ENCODE peak calls at places on chromosome 9, in four cellular contexts. One of them, this sample, is unnamed.

GRCh38 chr9:86344818-86345217 is 9.4 kb downstream of the TUT7 start:
- DNase-seq in brain microvascular endothelial cell: no peak
- DNase-seq in effector memory CD4-positive, alpha-beta T cell: no peak
- DNase-seq in cardiac muscle cell: no peak
- DNase-seq in this sample: no peak

GRCh38 chr9:115849679-115850412 is 303.7 kb upstream of the PAPPA start:
- DNase-seq in cardiac muscle cell: no peak
- DNase-seq in effector memory CD4-positive, alpha-beta T cell: no peak
- DNase-seq in brain microvascular endothelial cell: no peak
- DNase-seq in this sample: no peak

GRCh38 chr9:35832814-35833213 is 3.8 kb downstream of the TMEM8B start:
- DNase-seq in brain microvascular endothelial cell: no peak
- DNase-seq in effector memory CD4-positive, alpha-beta T cell: no peak
- DNase-seq in cardiac muscle cell: no peak
- DNase-seq in this sample: no peak

GRCh38 chr9:69204378-69204777 is 30.3 kb downstream of the TJP2 start:
- DNase-seq in cardiac muscle cell: peak
- DNase-seq in brain microvascular endothelial cell: peak
- DNase-seq in effector memory CD4-positive, alpha-beta T cell: no peak
- DNase-seq in this sample: no peak

GRCh38 chr9:101479337-101480045 is 43.9 kb upstream of the ALDOB start:
- DNase-seq in brain microvascular endothelial cell: no peak
- DNase-seq in cardiac muscle cell: no peak
- DNase-seq in effector memory CD4-positive, alpha-beta T cell: no peak
- DNase-seq in this sample: no peak

GRCh38 chr9:110980261-110980660 is 58.0 kb downstream of the LPAR1 start:
- DNase-seq in cardiac muscle cell: no peak
- DNase-seq in brain microvascular endothelial cell: no peak
- DNase-seq in effector memory CD4-positive, alpha-beta T cell: no peak
- DNase-seq in this sample: no peak

GRCh38 chr9:3401556-3401955 is 124.2 kb downstream of the RFX3 start:
- DNase-seq in brain microvascular endothelial cell: no peak
- DNase-seq in effector memory CD4-positive, alpha-beta T cell: no peak
- DNase-seq in cardiac muscle cell: no peak
- DNase-seq in this sample: peak

GRCh38 chr9:102360846-102361245 is 622.4 kb upstream of the GRIN3A start:
- DNase-seq in cardiac muscle cell: no peak
- DNase-seq in brain microvascular endothelial cell: no peak
- DNase-seq in effector memory CD4-positive, alpha-beta T cell: no peak
- DNase-seq in this sample: no peak

GRCh38 chr9:88968799-88969198 is 22.5 kb upstream of the S1PR3 start:
- DNase-seq in effector memory CD4-positive, alpha-beta T cell: no peak
- DNase-seq in cardiac muscle cell: no peak
- DNase-seq in brain microvascular endothelial cell: no peak
- DNase-seq in this sample: no peak

GRCh38 chr9:74006935-74007334 is 490.2 kb upstream of the RORB start:
- DNase-seq in cardiac muscle cell: peak
- DNase-seq in brain microvascular endothelial cell: no peak
- DNase-seq in effector memory CD4-positive, alpha-beta T cell: no peak
- DNase-seq in this sample: no peak

DNA sequence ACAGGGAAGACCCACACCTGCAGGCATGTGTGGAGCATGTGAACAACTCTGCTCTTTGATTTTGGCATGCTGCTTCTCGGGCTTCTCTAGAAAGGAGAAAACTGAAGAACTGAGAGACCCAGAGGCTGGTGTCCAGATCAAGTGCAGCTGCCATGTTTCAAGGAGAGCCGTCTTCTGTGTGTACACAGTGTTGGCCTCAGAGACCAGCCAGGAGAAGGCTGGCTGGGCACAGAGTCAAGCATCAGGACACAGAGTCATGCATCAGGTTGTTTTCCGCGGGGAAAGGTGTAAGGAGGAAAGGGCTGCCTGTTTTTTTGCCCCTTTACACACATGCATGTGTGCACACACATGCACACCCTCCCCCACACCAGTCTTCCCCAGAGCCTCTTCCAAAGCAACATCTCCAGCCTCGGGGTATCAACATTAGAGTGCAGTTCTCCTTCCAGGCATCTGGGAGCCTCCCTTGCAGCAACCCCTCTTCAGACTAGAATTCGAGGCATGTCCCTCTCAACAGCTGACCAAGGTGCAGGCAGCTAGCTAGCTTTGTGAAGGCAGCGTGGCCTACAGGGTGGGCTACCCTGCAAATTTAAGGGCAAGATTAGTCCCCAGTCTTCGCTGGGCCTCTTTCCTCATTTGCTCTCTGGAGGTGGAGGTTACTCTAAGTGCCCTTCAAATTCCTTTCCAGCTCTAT is 180.9 kb downstream of the AOPEP start:
- DNase-seq in cardiac muscle cell: no peak
- DNase-seq in effector memory CD4-positive, alpha-beta T cell: no peak
- DNase-seq in brain microvascular endothelial cell: no peak
- DNase-seq in this sample: no peak
- H3K27ac ChIP-seq in cardiac muscle cell: peak
- H3K27ac ChIP-seq in effector memory CD4-positive, alpha-beta T cell: no peak
- H3K27ac ChIP-seq in brain microvascular endothelial cell: no peak
- H3K27ac ChIP-seq in this sample: peak

GRCh38 chr9:22036866-22037626 is 27.9 kb upstream of the CDKN2B start:
- DNase-seq in cardiac muscle cell: peak
- DNase-seq in brain microvascular endothelial cell: no peak
- DNase-seq in effector memory CD4-positive, alpha-beta T cell: no peak
- DNase-seq in this sample: no peak
- H3K27ac ChIP-seq in cardiac muscle cell: no peak
- H3K27ac ChIP-seq in brain microvascular endothelial cell: no peak
- H3K27ac ChIP-seq in effector memory CD4-positive, alpha-beta T cell: no peak
- H3K27ac ChIP-seq in this sample: no peak

GRCh38 chr9:22052376-22052945 is 43.4 kb upstream of the CDKN2B start:
- DNase-seq in cardiac muscle cell: peak
- DNase-seq in brain microvascular endothelial cell: peak
- DNase-seq in effector memory CD4-positive, alpha-beta T cell: no peak
- DNase-seq in this sample: no peak

GRCh38 chr9:22049411-22049810 is 40.3 kb upstream of the CDKN2B start:
- DNase-seq in effector memory CD4-positive, alpha-beta T cell: no peak
- DNase-seq in brain microvascular endothelial cell: peak
- DNase-seq in cardiac muscle cell: peak
- DNase-seq in this sample: no peak

GRCh38 chr9:22054076-22054475 is 45.0 kb upstream of the CDKN2B start:
- DNase-seq in brain microvascular endothelial cell: peak
- DNase-seq in effector memory CD4-positive, alpha-beta T cell: no peak
- DNase-seq in cardiac muscle cell: no peak
- DNase-seq in this sample: no peak

GRCh38 chr9:22053178-22053577 is 44.1 kb upstream of the CDKN2B start:
- DNase-seq in cardiac muscle cell: no peak
- DNase-seq in effector memory CD4-positive, alpha-beta T cell: no peak
- DNase-seq in brain microvascular endothelial cell: peak
- DNase-seq in this sample: no peak

GRCh38 chr9:22050924-22051323 is 41.8 kb upstream of the CDKN2B start:
- DNase-seq in brain microvascular endothelial cell: no peak
- DNase-seq in cardiac muscle cell: no peak
- DNase-seq in effector memory CD4-positive, alpha-beta T cell: no peak
- DNase-seq in this sample: no peak
- H3K27ac ChIP-seq in brain microvascular endothelial cell: no peak
- H3K27ac ChIP-seq in cardiac muscle cell: no peak
- H3K27ac ChIP-seq in effector memory CD4-positive, alpha-beta T cell: no peak
- H3K27ac ChIP-seq in this sample: no peak

GRCh38 chr9:82890865-82891264 is 172.1 kb downstream of the RASEF start:
- DNase-seq in cardiac muscle cell: no peak
- DNase-seq in effector memory CD4-positive, alpha-beta T cell: no peak
- DNase-seq in brain microvascular endothelial cell: no peak
- DNase-seq in this sample: no peak
- H3K27ac ChIP-seq in cardiac muscle cell: no peak
- H3K27ac ChIP-seq in effector memory CD4-positive, alpha-beta T cell: no peak
- H3K27ac ChIP-seq in brain microvascular endothelial cell: no peak
- H3K27ac ChIP-seq in this sample: no peak

GRCh38 chr9:127402401-127403090 is 5.6 kb downstream of the SLC2A8 start:
- DNase-seq in brain microvascular endothelial cell: no peak
- DNase-seq in effector memory CD4-positive, alpha-beta T cell: no peak
- DNase-seq in cardiac muscle cell: no peak
- DNase-seq in this sample: peak
- H3K27ac ChIP-seq in brain microvascular endothelial cell: no peak
- H3K27ac ChIP-seq in effector memory CD4-positive, alpha-beta T cell: no peak
- H3K27ac ChIP-seq in cardiac muscle cell: no peak
- H3K27ac ChIP-seq in this sample: no peak

DNA sequence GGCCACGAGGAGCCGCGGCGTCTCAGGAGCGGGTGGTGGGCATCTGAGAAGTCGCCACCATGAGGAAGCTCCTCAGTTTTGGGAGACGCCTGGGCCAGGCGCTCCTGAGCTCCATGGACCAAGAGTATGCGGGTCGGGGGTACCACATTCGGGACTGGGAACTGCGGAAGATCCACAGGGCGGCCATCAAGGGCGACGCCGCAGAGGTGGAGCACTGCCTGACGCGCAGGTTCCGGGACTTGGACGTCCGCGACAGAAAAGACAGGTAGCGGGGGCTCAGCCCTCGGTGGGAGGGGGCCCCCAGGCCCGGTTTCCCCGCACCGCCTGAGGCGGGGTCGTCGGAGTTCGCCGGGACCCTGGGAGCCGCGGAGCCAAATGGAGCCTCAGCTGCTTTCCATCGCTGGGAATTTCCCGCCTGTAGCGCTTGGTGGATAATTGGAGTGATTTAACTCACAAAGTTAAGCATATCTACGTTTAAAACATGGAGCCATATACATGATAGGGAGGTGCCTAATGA is 438 bp downstream of the ANKRD18B start:
- DNase-seq in cardiac muscle cell: no peak
- DNase-seq in brain microvascular endothelial cell: no peak
- DNase-seq in effector memory CD4-positive, alpha-beta T cell: no peak
- DNase-seq in this sample: no peak
- H3K27ac ChIP-seq in cardiac muscle cell: no peak
- H3K27ac ChIP-seq in brain microvascular endothelial cell: no peak
- H3K27ac ChIP-seq in effector memory CD4-positive, alpha-beta T cell: no peak
- H3K27ac ChIP-seq in this sample: no peak